ENCODE peak calls at places on chromosome 2, in six cellular contexts. B is left cardiac atrium; A is CD4-positive, alpha-beta memory T cell; N is breast epithelium; P is H54; T is effector memory CD8-positive, alpha-beta T cell. W is an unnamed sample.

GRCh38 chr2:233247116-233247515 is 4.4 kb upstream of the ATG16L1 start:
- DNase-seq in B (no peak), A (no peak), N (no peak), P (no peak), T (no peak), W (no peak)

GRCh38 chr2:221502270-221502973 is 69.7 kb downstream of the EPHA4 start:
- DNase-seq in B (no peak), A (no peak), N (no peak), P (no peak), T (no peak), W (no peak)

GRCh38 chr2:219071189-219071816 is 10.6 kb upstream of the IHH start:
- DNase-seq in B (no peak), A (no peak), N (no peak), P (peak), T (no peak), W (no peak)

GRCh38 chr2:3738454-3738853 is 35.1 kb downstream of the DCDC2C start:
- DNase-seq in B (no peak), A (no peak), N (no peak), P (peak), T (no peak), W (no peak)

GRCh38 chr2:19990416-19990728 is 467 bp upstream of the WDR35 start:
- DNase-seq in B (no peak), A (no peak), N (no peak), P (no peak), T (no peak), W (no peak)

GRCh38 chr2:163612332-163612731 is 123.5 kb downstream of the FIGN start:
- DNase-seq in B (no peak), A (no peak), N (no peak), P (no peak), T (no peak), W (no peak)

GRCh38 chr2:230968921-230969672 is 26.8 kb upstream of the SPATA3 start:
- DNase-seq in B (no peak), A (no peak), N (no peak), P (no peak), T (no peak), W (no peak)

GRCh38 chr2:54158311-54158710 is 42.9 kb downstream of the ACYP2 start:
- DNase-seq in B (no peak), A (no peak), N (no peak), P (no peak), T (no peak), W (no peak)

GRCh38 chr2:118882693-118883336 is 35.4 kb upstream of the EN1 start:
- DNase-seq in B (peak), A (peak), N (peak), P (peak), T (peak), W (peak)

GRCh38 chr2:99833802-99834201 is 308.6 kb downstream of the AFF3 start:
- DNase-seq in B (no peak), A (no peak), N (no peak), P (no peak), T (no peak), W (no peak)

GRCh38 chr2:164717000-164717597 is 95.8 kb upstream of the GRB14 start:
- DNase-seq in B (no peak), A (no peak), N (no peak), P (no peak), T (no peak), W (no peak)

GRCh38 chr2:191582355-191582754 is 95.6 kb upstream of the NABP1 start:
- DNase-seq in B (no peak), A (no peak), N (no peak), P (peak), T (no peak), W (no peak)

GRCh38 chr2:29657674-29658073 is 263.7 kb downstream of the ALK start:
- DNase-seq in B (no peak), A (no peak), N (no peak), P (no peak), T (no peak), W (no peak)

GRCh38 chr2:197131558-197131855 is 179.1 kb downstream of the ANKRD44 start:
- DNase-seq in B (no peak), A (no peak), N (no peak), P (no peak), T (no peak), W (no peak)